ENCODE peak calls at places on chromosomes 13 and 19, in six cellular contexts. One of them, this sample, is unnamed.

GRCh38 chr13:31885994-31886393 is 145.6 kb upstream of the FRY start:
- DNase-seq in NCI-H524: peak
- DNase-seq in naive thymus-derived CD8-positive, alpha-beta T cell: no peak
- DNase-seq in T-helper 1 cell: no peak
- DNase-seq in activated CD4-positive, alpha-beta T cell treated with anti-CD3 and anti-CD28 coated beads, Interleukin-2, amount 10 ng/mL, durations not matched to agents 7 days and 5 days: no peak
- DNase-seq in ovary: no peak
- DNase-seq in this sample: no peak

GRCh38 chr13:28636677-28637317 is 22.1 kb upstream of the POMP start:
- DNase-seq in naive thymus-derived CD8-positive, alpha-beta T cell: peak
- DNase-seq in activated CD4-positive, alpha-beta T cell treated with anti-CD3 and anti-CD28 coated beads, Interleukin-2, amount 10 ng/mL, durations not matched to agents 7 days and 5 days: peak
- DNase-seq in NCI-H524: peak
- DNase-seq in ovary: no peak
- DNase-seq in T-helper 1 cell: no peak
- DNase-seq in this sample: peak

GRCh38 chr13:32695602-32696250 is 109.5 kb downstream of the PDS5B start:
- DNase-seq in activated CD4-positive, alpha-beta T cell treated with anti-CD3 and anti-CD28 coated beads, Interleukin-2, amount 10 ng/mL, durations not matched to agents 7 days and 5 days: no peak
- DNase-seq in NCI-H524: no peak
- DNase-seq in ovary: no peak
- DNase-seq in T-helper 1 cell: no peak
- DNase-seq in naive thymus-derived CD8-positive, alpha-beta T cell: no peak
- DNase-seq in this sample: no peak

GRCh38 chr13:21739771-21740170 is 68.9 kb downstream of the FGF9 start:
- DNase-seq in NCI-H524: no peak
- DNase-seq in activated CD4-positive, alpha-beta T cell treated with anti-CD3 and anti-CD28 coated beads, Interleukin-2, amount 10 ng/mL, durations not matched to agents 7 days and 5 days: no peak
- DNase-seq in ovary: no peak
- DNase-seq in naive thymus-derived CD8-positive, alpha-beta T cell: no peak
- DNase-seq in T-helper 1 cell: no peak
- DNase-seq in this sample: no peak

GRCh38 chr19:49450405-49450804 is 1.2 kb downstream of the PIH1D1 start:
- DNase-seq in NCI-H524: no peak
- DNase-seq in T-helper 1 cell: no peak
- DNase-seq in naive thymus-derived CD8-positive, alpha-beta T cell: no peak
- DNase-seq in ovary: no peak
- DNase-seq in activated CD4-positive, alpha-beta T cell treated with anti-CD3 and anti-CD28 coated beads, Interleukin-2, amount 10 ng/mL, durations not matched to agents 7 days and 5 days: no peak
- DNase-seq in this sample: no peak

GRCh38 chr19:7605490-7606222 is 10.0 kb downstream of the CAMSAP3 start:
- DNase-seq in T-helper 1 cell: no peak
- DNase-seq in activated CD4-positive, alpha-beta T cell treated with anti-CD3 and anti-CD28 coated beads, Interleukin-2, amount 10 ng/mL, durations not matched to agents 7 days and 5 days: peak
- DNase-seq in ovary: no peak
- DNase-seq in NCI-H524: no peak
- DNase-seq in naive thymus-derived CD8-positive, alpha-beta T cell: no peak
- DNase-seq in this sample: no peak

GRCh38 chr13:51258612-51259358 is 36.6 kb downstream of the FAM124A start:
- DNase-seq in ovary: no peak
- DNase-seq in T-helper 1 cell: no peak
- DNase-seq in activated CD4-positive, alpha-beta T cell treated with anti-CD3 and anti-CD28 coated beads, Interleukin-2, amount 10 ng/mL, durations not matched to agents 7 days and 5 days: no peak
- DNase-seq in NCI-H524: no peak
- DNase-seq in naive thymus-derived CD8-positive, alpha-beta T cell: no peak
- DNase-seq in this sample: no peak

GRCh38 chr19:29596080-29596479 is 10.0 kb upstream of the POP4 start:
- DNase-seq in ovary: no peak
- DNase-seq in T-helper 1 cell: no peak
- DNase-seq in NCI-H524: no peak
- DNase-seq in naive thymus-derived CD8-positive, alpha-beta T cell: no peak
- DNase-seq in activated CD4-positive, alpha-beta T cell treated with anti-CD3 and anti-CD28 coated beads, Interleukin-2, amount 10 ng/mL, durations not matched to agents 7 days and 5 days: no peak
- DNase-seq in this sample: no peak

This sample was measured in naive thymus-derived CD4-positive, alpha-beta T cell.